ENCODE peak calls at places on chromosomes 4 and X, in four cellular contexts. F, Q, E and O are unnamed samples.

GRCh38 chr4:164866817-164867490 is 10.0 kb upstream of the APELA start:
- DNase-seq in Q (no peak), E (no peak), F (no peak), O (no peak)

GRCh38 chr4:6364581-6364980 is 94.9 kb downstream of the WFS1 start:
- DNase-seq in Q (no peak), E (no peak), F (no peak), O (no peak)

GRCh38 chrX:150517303-150517896 is 51.0 kb upstream of the MTM1 start:
- DNase-seq in E (no peak), F (no peak), Q (no peak), O (no peak)

GRCh38 chr4:73705056-73705432 is 35.3 kb upstream of the CXCL8 start:
- DNase-seq in E (no peak), Q (no peak), F (no peak), O (no peak)

GRCh38 chrX:39029221-39029620 is 228.0 kb downstream of the MID1IP1 start:
- DNase-seq in F (no peak), E (no peak), Q (no peak), O (no peak)

GRCh38 chr4:141133146-141134006 is at the start of gene RNF150:
- DNase-seq in Q (peak; percentile 40), F (peak; percentile 80), E (peak; percentile 18), O (peak; percentile 35)

GRCh38 chr4:175720722-175721121 is 91.3 kb downstream of the GPM6A start:
- DNase-seq in E (no peak), F (no peak), Q (no peak), O (no peak)

GRCh38 chr4:101282076-101282844 is 65.1 kb downstream of the PPP3CA start:
- DNase-seq in F (no peak), E (no peak), Q (peak; percentile 40), O (no peak)

GRCh38 chr4:3527101-3527913 is 4.9 kb downstream of the LRPAP1 start:
- DNase-seq in F (no peak), Q (no peak), E (no peak), O (no peak)

GRCh38 chrX:41605144-41605543 is 83.6 kb upstream of the GPR34 start:
- DNase-seq in Q (no peak), E (no peak), F (no peak), O (no peak)

GRCh38 chrX:17042046-17042445 is 95.6 kb downstream of the REPS2 start:
- DNase-seq in Q (no peak), E (no peak), F (no peak), O (no peak)

GRCh38 chr4:8341691-8342090 is 72.1 kb downstream of the HTRA3 start:
- DNase-seq in E (no peak), F (no peak), Q (no peak), O (no peak)